ENCODE peak calls at places on chromosomes 6 and 20, in seven cellular contexts. One of them, this sample, is unnamed.

GRCh38 chr6:29887330-29887818 is 55.0 kb upstream of the HLA-A start:
- DNase-seq in heart left ventricle: no peak
- DNase-seq in endodermal cell: peak
- DNase-seq in CD4-positive, CD25-positive, alpha-beta regulatory T cell: peak
- DNase-seq in brain microvascular endothelial cell: no peak
- DNase-seq in mesenchymal stem cell: peak
- DNase-seq in transverse colon: peak
- DNase-seq in this sample: peak

GRCh38 chr20:16018881-16019280 is 554.4 kb downstream of the KIF16B start:
- DNase-seq in CD4-positive, CD25-positive, alpha-beta regulatory T cell: no peak
- DNase-seq in brain microvascular endothelial cell: peak
- DNase-seq in transverse colon: no peak
- DNase-seq in mesenchymal stem cell: no peak
- DNase-seq in heart left ventricle: no peak
- DNase-seq in endodermal cell: no peak
- DNase-seq in this sample: no peak

GRCh38 chr6:16669227-16669626 is 92.0 kb downstream of the ATXN1 start:
- DNase-seq in mesenchymal stem cell: peak
- DNase-seq in transverse colon: peak
- DNase-seq in endodermal cell: no peak
- DNase-seq in heart left ventricle: no peak
- DNase-seq in brain microvascular endothelial cell: peak
- DNase-seq in CD4-positive, CD25-positive, alpha-beta regulatory T cell: no peak
- DNase-seq in this sample: no peak

GRCh38 chr6:30207619-30208295 is 5.4 kb downstream of the TRIM26 start:
- DNase-seq in brain microvascular endothelial cell: no peak
- DNase-seq in endodermal cell: no peak
- DNase-seq in heart left ventricle: no peak
- DNase-seq in mesenchymal stem cell: no peak
- DNase-seq in transverse colon: peak
- DNase-seq in CD4-positive, CD25-positive, alpha-beta regulatory T cell: no peak
- DNase-seq in this sample: no peak

GRCh38 chr6:93721386-93722048 is 302.2 kb upstream of the EPHA7 start:
- DNase-seq in transverse colon: no peak
- DNase-seq in mesenchymal stem cell: peak
- DNase-seq in CD4-positive, CD25-positive, alpha-beta regulatory T cell: no peak
- DNase-seq in endodermal cell: peak
- DNase-seq in brain microvascular endothelial cell: peak
- DNase-seq in heart left ventricle: no peak
- DNase-seq in this sample: peak

GRCh38 chr6:55902796-55903195 is 27.4 kb upstream of the BMP5 start:
- DNase-seq in endodermal cell: no peak
- DNase-seq in CD4-positive, CD25-positive, alpha-beta regulatory T cell: no peak
- DNase-seq in brain microvascular endothelial cell: no peak
- DNase-seq in heart left ventricle: no peak
- DNase-seq in transverse colon: no peak
- DNase-seq in mesenchymal stem cell: peak
- DNase-seq in this sample: no peak

GRCh38 chr6:44022296-44022661 is 105.0 kb downstream of the MRPL14 start:
- DNase-seq in heart left ventricle: no peak
- DNase-seq in endodermal cell: peak
- DNase-seq in brain microvascular endothelial cell: no peak
- DNase-seq in mesenchymal stem cell: no peak
- DNase-seq in CD4-positive, CD25-positive, alpha-beta regulatory T cell: no peak
- DNase-seq in transverse colon: no peak
- DNase-seq in this sample: no peak

GRCh38 chr20:25248501-25249172 is 752 bp downstream of the PYGB start:
- DNase-seq in endodermal cell: peak
- DNase-seq in CD4-positive, CD25-positive, alpha-beta regulatory T cell: no peak
- DNase-seq in mesenchymal stem cell: peak
- DNase-seq in heart left ventricle: no peak
- DNase-seq in transverse colon: peak
- DNase-seq in brain microvascular endothelial cell: no peak
- DNase-seq in this sample: peak

GRCh38 chr6:56220078-56220477 is 27.3 kb downstream of the COL21A1 start:
- DNase-seq in mesenchymal stem cell: no peak
- DNase-seq in CD4-positive, CD25-positive, alpha-beta regulatory T cell: no peak
- DNase-seq in heart left ventricle: no peak
- DNase-seq in transverse colon: no peak
- DNase-seq in brain microvascular endothelial cell: no peak
- DNase-seq in endodermal cell: no peak
- DNase-seq in this sample: no peak

GRCh38 chr6:133804263-133804662 is 84.7 kb upstream of the TCF21 start:
- DNase-seq in brain microvascular endothelial cell: peak
- DNase-seq in mesenchymal stem cell: peak
- DNase-seq in transverse colon: no peak
- DNase-seq in endodermal cell: no peak
- DNase-seq in CD4-positive, CD25-positive, alpha-beta regulatory T cell: no peak
- DNase-seq in heart left ventricle: no peak
- DNase-seq in this sample: no peak

GRCh38 chr6:122995930-122996796 is at the start of gene CLVS2:
- DNase-seq in mesenchymal stem cell: peak
- DNase-seq in endodermal cell: peak
- DNase-seq in transverse colon: no peak
- DNase-seq in brain microvascular endothelial cell: peak
- DNase-seq in CD4-positive, CD25-positive, alpha-beta regulatory T cell: no peak
- DNase-seq in heart left ventricle: peak
- DNase-seq in this sample: peak

GRCh38 chr6:50128420-50129005 is 78.8 kb upstream of the DEFB112 start:
- DNase-seq in CD4-positive, CD25-positive, alpha-beta regulatory T cell: no peak
- DNase-seq in heart left ventricle: no peak
- DNase-seq in endodermal cell: no peak
- DNase-seq in brain microvascular endothelial cell: no peak
- DNase-seq in transverse colon: no peak
- DNase-seq in mesenchymal stem cell: peak
- DNase-seq in this sample: no peak

GRCh38 chr6:22600059-22600458 is 30.7 kb downstream of the HDGFL1 start:
- DNase-seq in CD4-positive, CD25-positive, alpha-beta regulatory T cell: no peak
- DNase-seq in endodermal cell: no peak
- DNase-seq in mesenchymal stem cell: peak
- DNase-seq in brain microvascular endothelial cell: peak
- DNase-seq in heart left ventricle: no peak
- DNase-seq in transverse colon: no peak
- DNase-seq in this sample: no peak

GRCh38 chr6:159170999-159171712 is 2.0 kb downstream of the FNDC1 start:
- DNase-seq in transverse colon: no peak
- DNase-seq in brain microvascular endothelial cell: peak
- DNase-seq in CD4-positive, CD25-positive, alpha-beta regulatory T cell: no peak
- DNase-seq in mesenchymal stem cell: no peak
- DNase-seq in endodermal cell: no peak
- DNase-seq in heart left ventricle: no peak
- DNase-seq in this sample: no peak

GRCh38 chr6:108650781-108651180 is 90.1 kb downstream of the FOXO3 start:
- DNase-seq in heart left ventricle: no peak
- DNase-seq in transverse colon: no peak
- DNase-seq in mesenchymal stem cell: peak
- DNase-seq in brain microvascular endothelial cell: peak
- DNase-seq in CD4-positive, CD25-positive, alpha-beta regulatory T cell: no peak
- DNase-seq in endodermal cell: no peak
- DNase-seq in this sample: no peak

GRCh38 chr6:33723576-33724085 is 12.1 kb upstream of the UQCC2 start:
- DNase-seq in endodermal cell: no peak
- DNase-seq in mesenchymal stem cell: no peak
- DNase-seq in CD4-positive, CD25-positive, alpha-beta regulatory T cell: no peak
- DNase-seq in transverse colon: no peak
- DNase-seq in heart left ventricle: no peak
- DNase-seq in brain microvascular endothelial cell: no peak
- DNase-seq in this sample: no peak

GRCh38 chr20:42708261-42708660 is 481.4 kb downstream of the PTPRT start:
- DNase-seq in endodermal cell: no peak
- DNase-seq in brain microvascular endothelial cell: no peak
- DNase-seq in mesenchymal stem cell: no peak
- DNase-seq in heart left ventricle: no peak
- DNase-seq in transverse colon: no peak
- DNase-seq in CD4-positive, CD25-positive, alpha-beta regulatory T cell: no peak
- DNase-seq in this sample: no peak

GRCh38 chr6:165617528-165617927 is 45.5 kb downstream of the PDE10A start:
- DNase-seq in brain microvascular endothelial cell: no peak
- DNase-seq in endodermal cell: no peak
- DNase-seq in transverse colon: no peak
- DNase-seq in heart left ventricle: no peak
- DNase-seq in mesenchymal stem cell: no peak
- DNase-seq in CD4-positive, CD25-positive, alpha-beta regulatory T cell: no peak
- DNase-seq in this sample: no peak

GRCh38 chr6:165615629-165616028 is 47.4 kb downstream of the PDE10A start:
- DNase-seq in transverse colon: no peak
- DNase-seq in CD4-positive, CD25-positive, alpha-beta regulatory T cell: no peak
- DNase-seq in heart left ventricle: no peak
- DNase-seq in brain microvascular endothelial cell: peak
- DNase-seq in mesenchymal stem cell: peak
- DNase-seq in endodermal cell: no peak
- DNase-seq in this sample: no peak

GRCh38 chr6:165618241-165618640 is 44.8 kb downstream of the PDE10A start:
- DNase-seq in endodermal cell: no peak
- DNase-seq in brain microvascular endothelial cell: peak
- DNase-seq in mesenchymal stem cell: no peak
- DNase-seq in heart left ventricle: no peak
- DNase-seq in CD4-positive, CD25-positive, alpha-beta regulatory T cell: no peak
- DNase-seq in transverse colon: no peak
- DNase-seq in this sample: no peak

GRCh38 chr6:165611294-165611693 is 51.7 kb downstream of the PDE10A start:
- DNase-seq in endodermal cell: no peak
- DNase-seq in heart left ventricle: no peak
- DNase-seq in mesenchymal stem cell: no peak
- DNase-seq in CD4-positive, CD25-positive, alpha-beta regulatory T cell: no peak
- DNase-seq in transverse colon: no peak
- DNase-seq in brain microvascular endothelial cell: no peak
- DNase-seq in this sample: no peak

DNA sequence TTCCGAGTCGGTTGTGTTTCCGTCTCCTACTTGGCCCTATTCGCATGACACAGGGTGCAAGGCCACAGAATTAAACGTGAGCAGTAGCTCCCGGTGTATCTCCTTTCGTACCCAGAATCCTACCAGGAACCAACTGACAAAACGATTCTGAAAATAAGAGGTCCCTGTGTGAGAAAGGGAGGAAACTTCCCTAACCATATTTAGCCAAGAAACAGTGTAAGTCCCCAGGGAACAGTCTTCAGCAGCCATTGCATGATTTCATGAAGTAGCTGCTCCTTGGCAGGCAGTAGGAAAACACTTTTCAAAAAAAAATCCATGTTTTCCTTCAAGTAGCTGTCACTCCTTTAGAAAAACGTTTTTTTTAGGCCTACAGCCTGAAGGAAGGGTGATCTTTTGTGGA is 46.9 kb downstream of the PDE10A start:
- DNase-seq in mesenchymal stem cell: peak
- DNase-seq in heart left ventricle: no peak
- DNase-seq in brain microvascular endothelial cell: peak
- DNase-seq in endodermal cell: no peak
- DNase-seq in CD4-positive, CD25-positive, alpha-beta regulatory T cell: no peak
- DNase-seq in transverse colon: no peak
- DNase-seq in this sample: peak
- H3K4me3 ChIP-seq in mesenchymal stem cell: peak
- H3K4me3 ChIP-seq in heart left ventricle: peak
- H3K4me3 ChIP-seq in brain microvascular endothelial cell: peak
- H3K4me3 ChIP-seq in endodermal cell: no peak
- H3K4me3 ChIP-seq in CD4-positive, CD25-positive, alpha-beta regulatory T cell: no peak
- H3K4me3 ChIP-seq in transverse colon: no peak
- H3K4me3 ChIP-seq in this sample: no peak

GRCh38 chr20:297098-297924 is at the start of gene ZCCHC3:
- DNase-seq in CD4-positive, CD25-positive, alpha-beta regulatory T cell: peak
- DNase-seq in endodermal cell: peak
- DNase-seq in heart left ventricle: peak
- DNase-seq in mesenchymal stem cell: peak
- DNase-seq in transverse colon: peak
- DNase-seq in brain microvascular endothelial cell: peak
- DNase-seq in this sample: peak

GRCh38 chr20:298755-299391 is 1.5 kb downstream of the ZCCHC3 start:
- DNase-seq in brain microvascular endothelial cell: no peak
- DNase-seq in CD4-positive, CD25-positive, alpha-beta regulatory T cell: no peak
- DNase-seq in heart left ventricle: no peak
- DNase-seq in transverse colon: no peak
- DNase-seq in mesenchymal stem cell: peak
- DNase-seq in endodermal cell: no peak
- DNase-seq in this sample: no peak

GRCh38 chr20:301886-302848 is 4.8 kb downstream of the ZCCHC3 start:
- DNase-seq in brain microvascular endothelial cell: no peak
- DNase-seq in mesenchymal stem cell: peak
- DNase-seq in CD4-positive, CD25-positive, alpha-beta regulatory T cell: no peak
- DNase-seq in heart left ventricle: no peak
- DNase-seq in endodermal cell: no peak
- DNase-seq in transverse colon: no peak
- DNase-seq in this sample: no peak

GRCh38 chr20:297925-298754 is 770 bp downstream of the ZCCHC3 start:
- DNase-seq in endodermal cell: peak
- DNase-seq in brain microvascular endothelial cell: peak
- DNase-seq in heart left ventricle: peak
- DNase-seq in CD4-positive, CD25-positive, alpha-beta regulatory T cell: peak
- DNase-seq in mesenchymal stem cell: peak
- DNase-seq in transverse colon: peak
- DNase-seq in this sample: peak

DNA sequence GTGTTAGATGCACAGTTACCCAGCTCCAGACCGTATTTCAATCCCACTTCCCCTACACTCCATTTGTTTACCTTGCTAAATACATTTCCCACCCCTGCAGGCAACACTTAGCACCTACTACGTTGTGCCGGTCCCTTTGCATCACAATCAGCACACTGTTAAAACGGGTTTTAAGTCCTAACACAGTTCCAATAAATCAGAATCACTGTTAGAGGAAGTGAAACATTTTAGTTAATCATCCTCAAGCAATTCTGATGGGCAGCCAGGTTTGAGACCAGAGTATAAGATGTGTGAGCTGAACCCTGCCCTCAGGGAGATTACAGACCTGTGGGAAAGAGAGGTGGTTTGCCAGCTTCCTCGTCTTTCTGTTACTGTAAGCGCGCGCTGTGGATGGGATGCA is 3.0 kb downstream of the ZCCHC3 start:
- DNase-seq in transverse colon: no peak
- DNase-seq in mesenchymal stem cell: no peak
- DNase-seq in brain microvascular endothelial cell: no peak
- DNase-seq in endodermal cell: peak
- DNase-seq in CD4-positive, CD25-positive, alpha-beta regulatory T cell: no peak
- DNase-seq in heart left ventricle: no peak
- DNase-seq in this sample: peak
- H3K4me3 ChIP-seq in transverse colon: no peak
- H3K4me3 ChIP-seq in mesenchymal stem cell: peak
- H3K4me3 ChIP-seq in brain microvascular endothelial cell: peak
- H3K4me3 ChIP-seq in endodermal cell: peak
- H3K4me3 ChIP-seq in CD4-positive, CD25-positive, alpha-beta regulatory T cell: peak
- H3K4me3 ChIP-seq in heart left ventricle: peak
- H3K4me3 ChIP-seq in this sample: peak

GRCh38 chr6:101399627-101399955 is 6.1 kb downstream of the GRIK2 start:
- DNase-seq in brain microvascular endothelial cell: no peak
- DNase-seq in heart left ventricle: no peak
- DNase-seq in mesenchymal stem cell: no peak
- DNase-seq in endodermal cell: peak
- DNase-seq in transverse colon: no peak
- DNase-seq in CD4-positive, CD25-positive, alpha-beta regulatory T cell: no peak
- DNase-seq in this sample: no peak
- H3K4me3 ChIP-seq in brain microvascular endothelial cell: peak
- H3K4me3 ChIP-seq in heart left ventricle: no peak
- H3K4me3 ChIP-seq in mesenchymal stem cell: peak
- H3K4me3 ChIP-seq in endodermal cell: peak
- H3K4me3 ChIP-seq in transverse colon: no peak
- H3K4me3 ChIP-seq in CD4-positive, CD25-positive, alpha-beta regulatory T cell: no peak
- H3K4me3 ChIP-seq in this sample: peak

GRCh38 chr6:41503435-41503768 is 42.8 kb upstream of the FOXP4 start:
- DNase-seq in mesenchymal stem cell: no peak
- DNase-seq in heart left ventricle: no peak
- DNase-seq in transverse colon: no peak
- DNase-seq in CD4-positive, CD25-positive, alpha-beta regulatory T cell: no peak
- DNase-seq in brain microvascular endothelial cell: no peak
- DNase-seq in endodermal cell: no peak
- DNase-seq in this sample: no peak
- H3K4me3 ChIP-seq in mesenchymal stem cell: no peak
- H3K4me3 ChIP-seq in heart left ventricle: no peak
- H3K4me3 ChIP-seq in transverse colon: no peak
- H3K4me3 ChIP-seq in CD4-positive, CD25-positive, alpha-beta regulatory T cell: no peak
- H3K4me3 ChIP-seq in brain microvascular endothelial cell: peak
- H3K4me3 ChIP-seq in endodermal cell: peak
- H3K4me3 ChIP-seq in this sample: no peak

This sample was measured in H7.